ENCODE peak calls at places on chromosomes 16 and 17, in five cellular contexts. T is esophagus muscularis mucosa, P is transverse colon, N is SK-N-SH, M is sigmoid colon. I is an unnamed sample.
A peak's percentile ranks its signal among the peaks of the same experiment; 100 is the strongest.

GRCh38 chr16:11677451-11677951 is 9.2 kb downstream of the SNN start:
- DNase-seq in T (no peak), P (no peak), N (no peak), M (peak; percentile 54), I (no peak)

GRCh38 chr16:12017583-12017982 is 41.0 kb downstream of the SNX29 start:
- DNase-seq in T (no peak), P (no peak), N (no peak), M (no peak), I (no peak)

GRCh38 chr17:82297280-82297803 is 20.1 kb downstream of the CD7 start:
- DNase-seq in T (peak; percentile 99), P (peak; percentile 93), N (peak; percentile 54), M (peak; percentile 97), I (peak; percentile 80)

GRCh38 chr16:48131201-48131600 is 24.6 kb downstream of the ABCC12 start:
- DNase-seq in T (no peak), P (no peak), N (no peak), M (no peak), I (no peak)

GRCh38 chr17:47324224-47325020 is 667 bp downstream of the EFCAB13 start:
- DNase-seq in T (peak; percentile 93), P (peak; percentile 68), N (no peak), M (peak; percentile 81), I (peak; percentile 66)

GRCh38 chr16:70529051-70529777 is 5.6 kb downstream of the SF3B3 start:
- DNase-seq in T (no peak), P (no peak), N (peak; percentile 46), M (no peak), I (no peak)

GRCh38 chr17:13462673-13463124 is 139.0 kb downstream of the HS3ST3A1 start:
- DNase-seq in T (peak; percentile 89), P (no peak), N (no peak), M (no peak), I (no peak)

GRCh38 chr16:56226187-56226586 is 34.9 kb downstream of the GNAO1 start:
- DNase-seq in T (no peak), P (no peak), N (no peak), M (no peak), I (no peak)

GRCh38 chr17:16378631-16379282 is 2.1 kb upstream of the UBB start:
- DNase-seq in T (no peak), P (peak; percentile 69), N (no peak), M (no peak), I (no peak)

GRCh38 chr17:17440938-17441730 is 35.7 kb upstream of the MED9 start:
- DNase-seq in T (no peak), P (no peak), N (no peak), M (no peak), I (no peak)

GRCh38 chr16:76574651-76575050 is 297.4 kb downstream of the CNTNAP4 start:
- DNase-seq in T (no peak), P (no peak), N (no peak), M (no peak), I (no peak)

GRCh38 chr17:12756786-12757185 is 32.5 kb upstream of the ARHGAP44 start:
- DNase-seq in T (no peak), P (no peak), N (no peak), M (no peak), I (no peak)

GRCh38 chr17:35084987-35085386 is 21.5 kb upstream of the RFFL start:
- DNase-seq in T (no peak), P (peak; percentile 21), N (no peak), M (no peak), I (no peak)

GRCh38 chr17:70905796-70906195 is 736.5 kb downstream of the KCNJ2 start:
- DNase-seq in T (no peak), P (no peak), N (no peak), M (no peak), I (no peak)

GRCh38 chr17:20156196-20157077 is 147.3 kb downstream of the SPECC1 start:
- DNase-seq in T (no peak), P (peak; percentile 61), N (peak; percentile 76), M (no peak), I (no peak)

DNA sequence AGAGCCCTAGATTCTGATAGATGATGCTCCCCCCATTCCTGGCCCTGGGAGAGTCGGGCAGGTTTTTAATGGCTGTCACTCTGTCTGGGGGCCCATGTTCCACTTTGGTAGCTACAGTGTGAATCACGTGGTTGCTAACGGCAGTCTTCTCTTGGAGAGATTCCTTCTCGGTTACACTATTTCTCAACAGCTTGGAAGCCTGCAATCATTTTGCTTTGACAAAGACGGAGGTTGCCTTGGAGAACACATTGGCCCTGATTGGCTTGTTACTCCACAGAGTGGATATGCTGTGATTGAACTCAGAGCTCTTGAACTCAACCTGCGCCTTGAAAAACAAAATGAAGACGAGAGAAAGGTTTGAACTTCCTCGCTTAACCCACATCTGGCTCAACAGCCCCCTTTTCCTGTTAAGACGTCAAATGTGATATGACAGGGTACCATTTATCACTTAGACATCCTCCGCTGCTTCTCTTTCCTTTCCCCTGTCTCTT is 218.9 kb downstream of the MAF start:
- DNase-seq in T (no peak), P (no peak), N (no peak), M (no peak), I (peak; percentile 25)
- TF ChIP-seq EP300 in T (no peak), P (no peak), N (no peak), M (no peak), I (no peak)

DNA sequence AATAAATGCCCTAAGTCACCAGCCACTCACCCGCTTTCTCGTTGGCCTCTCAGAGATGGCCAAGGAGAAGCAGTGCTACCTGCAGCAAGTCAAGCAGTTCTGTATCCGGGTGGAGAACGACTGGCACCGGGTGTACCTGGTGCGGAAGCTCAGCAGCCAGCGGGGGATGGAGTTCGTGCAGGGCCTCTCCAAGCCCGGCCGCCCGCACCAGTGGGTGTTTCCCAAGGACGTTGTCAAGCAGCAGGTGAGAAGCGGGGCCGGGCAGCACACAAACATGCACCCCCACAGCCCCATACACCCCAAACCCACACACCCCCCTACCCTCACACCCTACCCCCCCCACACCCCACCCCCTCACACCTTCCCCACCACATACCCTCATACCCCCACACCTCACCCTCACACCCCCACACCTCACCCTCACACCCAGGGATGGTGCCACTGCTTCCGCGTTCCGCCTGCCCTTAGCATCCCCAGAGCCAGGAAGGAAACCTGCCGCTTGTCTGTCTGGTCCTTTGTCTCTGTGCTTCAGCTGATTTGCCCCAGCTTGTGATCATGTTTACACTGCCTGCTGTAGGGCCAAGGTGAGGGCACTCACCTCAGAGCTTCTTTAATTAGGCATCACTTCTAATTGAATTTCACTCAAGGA is 41.9 kb upstream of the ENDOV start:
- DNase-seq in T (no peak), P (no peak), N (no peak), M (peak; percentile 54), I (no peak)
- H3K36me3 ChIP-seq in T (peaks cover 100% of the 10 kb centered on the region), P (no peaks in the 10 kb centered on the region), N (peaks cover 71% of the 10 kb centered on the region), M (peaks cover 41% of the 10 kb centered on the region), I (peaks cover 4% of the 10 kb centered on the region)

GRCh38 chr16:29646947-29647346 is 16.1 kb upstream of the SPN start:
- DNase-seq in T (no peak), P (no peak), N (no peak), M (no peak), I (no peak)

GRCh38 chr16:29645699-29646187 is 17.3 kb upstream of the SPN start:
- DNase-seq in T (no peak), P (no peak), N (peak; percentile 63), M (no peak), I (no peak)

GRCh38 chr16:29644973-29645698 is 17.9 kb upstream of the SPN start:
- DNase-seq in T (no peak), P (no peak), N (no peak), M (no peak), I (no peak)

GRCh38 chr16:29641561-29641960 is 21.5 kb upstream of the SPN start:
- DNase-seq in T (no peak), P (no peak), N (no peak), M (no peak), I (no peak)

DNA sequence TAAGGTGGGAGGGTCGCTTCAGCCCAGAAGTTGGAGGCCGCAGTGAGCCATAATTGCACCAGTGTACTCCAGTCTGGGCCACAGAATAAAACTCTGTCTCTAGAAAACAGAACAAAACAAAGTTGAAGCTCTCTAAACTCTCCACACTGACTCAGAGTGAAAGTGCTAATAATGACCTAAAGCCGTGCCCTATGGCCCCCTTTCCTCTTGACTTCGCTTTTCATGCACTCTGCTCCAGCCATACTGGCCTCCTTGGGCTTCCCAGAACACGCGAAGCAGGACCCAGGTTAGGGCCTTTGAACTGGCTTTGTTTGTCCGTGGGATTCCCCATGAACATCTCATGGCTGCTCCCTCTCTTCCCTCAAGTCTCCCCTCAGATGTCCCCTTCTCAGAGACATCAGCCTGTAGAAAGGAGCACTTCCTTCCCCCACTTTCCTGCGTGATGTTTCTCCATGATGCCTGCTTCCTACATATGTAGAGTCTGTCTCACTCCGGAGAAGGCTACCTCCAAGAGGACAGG is 18.6 kb upstream of the SPN start:
- DNase-seq in T (no peak), P (no peak), N (no peak), M (no peak), I (no peak)
- H3K27ac ChIP-seq in T (no peak overlapping the region), P (no peak overlapping the region), N (no peak overlapping the region), M (no peak overlapping the region), I (no peak overlapping the region)

GRCh38 chr16:31134625-31135534 is 647 bp downstream of the PRSS8 start:
- DNase-seq in T (no peak), P (peak; percentile 77), N (no peak), M (no peak), I (no peak)
- TF ChIP-seq EP300 in T (no peak), P (no peak), N (no peak), M (no peak), I (no peak)

GRCh38 chr17:965311-965989 is 14.1 kb downstream of the NXN start:
- DNase-seq in T (no peak), P (no peak), N (no peak), M (no peak), I (no peak)
- H3K36me3 ChIP-seq in T (no peaks in the 10 kb centered on the region), P (no peaks in the 10 kb centered on the region), N (no peaks in the 10 kb centered on the region), M (no peaks in the 10 kb centered on the region), I (no peaks in the 10 kb centered on the region)

GRCh38 chr17:75763613-75764416 is 1.2 kb downstream of the GALK1 start:
- DNase-seq in T (no peak), P (no peak), N (peak; percentile 47), M (no peak), I (no peak)

GRCh38 chr17:75763269-75763607 is 1.8 kb downstream of the GALK1 start:
- DNase-seq in T (no peak), P (no peak), N (no peak), M (peak; percentile 67), I (no peak)

GRCh38 chr17:75764417-75764710 is 628 bp downstream of the GALK1 start:
- DNase-seq in T (no peak), P (no peak), N (no peak), M (no peak), I (no peak)

GRCh38 chr17:75765981-75766380 is 989 bp upstream of the GALK1 start:
- DNase-seq in T (no peak), P (no peak), N (peak; percentile 17), M (no peak), I (no peak)

DNA sequence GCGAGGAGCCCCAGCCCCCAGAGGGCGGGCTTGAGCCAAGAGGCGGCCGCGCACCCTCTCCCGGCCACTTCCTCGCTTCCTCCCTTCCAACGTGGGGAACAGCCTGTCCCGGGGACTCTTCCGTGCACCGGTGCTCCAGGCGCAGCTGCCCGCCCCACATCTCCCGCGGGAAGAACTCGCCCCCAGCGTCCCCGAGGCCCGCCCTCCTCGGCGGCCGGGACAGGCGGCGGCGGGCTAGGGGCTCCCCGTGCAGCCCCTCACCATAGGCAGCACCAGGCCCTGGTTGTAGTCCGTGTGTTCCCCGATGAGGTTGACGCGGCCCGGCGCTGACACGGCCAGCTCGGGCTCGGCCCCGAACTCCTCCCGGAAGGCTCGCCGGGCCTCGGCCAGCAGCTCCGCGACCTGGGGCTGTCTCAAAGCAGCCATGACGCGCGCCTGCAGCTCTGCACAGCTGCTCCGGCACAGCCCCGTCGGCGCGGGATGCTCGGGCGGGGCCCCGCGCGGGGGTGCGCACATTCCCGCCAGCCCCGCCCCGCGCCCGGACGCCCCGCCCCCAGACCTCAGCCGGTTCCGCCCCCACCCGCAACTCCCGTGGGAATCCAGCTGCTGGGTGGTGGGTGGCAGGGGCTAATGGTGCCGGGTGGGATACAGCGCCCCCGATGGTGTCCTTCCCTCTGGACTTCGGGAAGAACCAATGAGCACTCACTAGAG is at the start of gene GALK1:
- DNase-seq in T (no peak), P (peak; percentile 82), N (peak; percentile 98), M (peak; percentile 89), I (peak; percentile 61)
- H3K27ac ChIP-seq in T (peak within 1 kb of the TSS; percentile 93), P (peak within 1 kb of the TSS; percentile 89), N (peak within 1 kb of the TSS; percentile 44), M (peak within 1 kb of the TSS; percentile 90), I (peak within 1 kb of the TSS; percentile 94)